ENCODE peak calls at places on chromosomes 5 and 9, in five cellular contexts. S is IMR-90, P is H1, L is K562, Z is A549. X is an unnamed sample.

GRCh38 chr9:112443200-112443599 is 43.4 kb upstream of the KIAA1958 start:
- DNase-seq in S (peak), Z (peak), P (no peak), L (no peak), X (peak)

GRCh38 chr9:82584349-82584846 is 478.5 kb downstream of the RASEF start:
- DNase-seq in L (no peak), P (no peak), Z (no peak), S (peak), X (no peak)

GRCh38 chr5:173538018-173538417 is 78.4 kb downstream of the BOD1 start:
- DNase-seq in P (no peak), L (no peak), S (no peak), Z (no peak), X (no peak)

GRCh38 chr5:16664368-16664767 is 47.6 kb upstream of the RETREG1 start:
- DNase-seq in P (no peak), Z (no peak), L (no peak), S (no peak), X (no peak)

GRCh38 chr5:181186902-181187499 is 18.0 kb downstream of the TRIM7 start:
- DNase-seq in P (no peak), Z (peak), L (no peak), S (no peak), X (no peak)

GRCh38 chr5:112697301-112697700 is 40.4 kb upstream of the APC start:
- DNase-seq in P (no peak), S (no peak), Z (no peak), L (no peak), X (no peak)

GRCh38 chr9:2621678-2622360 is at the start of gene VLDLR:
- DNase-seq in P (peak), S (peak), Z (peak), L (peak), X (no peak)

GRCh38 chr9:88011005-88011766 is 36.9 kb upstream of the CDK20 start:
- DNase-seq in S (peak), L (no peak), P (no peak), Z (peak), X (no peak)

GRCh38 chr5:140109050-140109817 is 4.7 kb upstream of the PURA start:
- DNase-seq in L (no peak), Z (no peak), P (no peak), S (peak), X (no peak)

GRCh38 chr5:90689064-90689463 is 130.5 kb downstream of the ADGRV1 start:
- DNase-seq in L (peak), P (no peak), S (no peak), Z (no peak), X (no peak)

GRCh38 chr5:150057996-150058395 is 28.4 kb downstream of the CSF1R start:
- DNase-seq in Z (no peak), S (peak), L (no peak), P (no peak), X (no peak)

GRCh38 chr9:110526426-110526825 is 53.1 kb downstream of the SVEP1 start:
- DNase-seq in L (no peak), Z (no peak), P (no peak), S (peak), X (no peak)

GRCh38 chr5:171850354-171850947 is 64.8 kb downstream of the SMIM23 start:
- DNase-seq in P (no peak), Z (peak), L (no peak), S (no peak), X (peak)

GRCh38 chr5:138037271-138037670 is 4.4 kb upstream of the FAM13B start:
- DNase-seq in P (no peak), S (no peak), Z (no peak), L (no peak), X (no peak)

GRCh38 chr5:39197556-39197955 is 21.8 kb downstream of the FYB1 start:
- DNase-seq in L (no peak), P (no peak), Z (peak), S (no peak), X (no peak)

GRCh38 chr5:154287136-154287535 is 96.6 kb downstream of the GALNT10 start:
- DNase-seq in Z (peak), P (no peak), S (peak), L (no peak), X (peak)

GRCh38 chr5:57450991-57451876 is 31.4 kb downstream of the ACTBL2 start:
- DNase-seq in S (peak), P (no peak), Z (no peak), L (no peak), X (no peak)

GRCh38 chr9:9091387-9091786 is 1291.8 kb upstream of the DMAC1 start:
- DNase-seq in L (no peak), P (no peak), S (no peak), Z (no peak), X (no peak)

GRCh38 chr9:91714020-91714721 is 235.9 kb downstream of the ROR2 start:
- DNase-seq in L (peak), Z (peak), S (peak), P (peak), X (no peak)

GRCh38 chr5:159067201-159067600 is 32.5 kb downstream of the EBF1 start:
- DNase-seq in Z (no peak), L (no peak), S (no peak), P (no peak), X (no peak)

GRCh38 chr9:93079371-93079770 is 16.6 kb upstream of the CARD19 start:
- DNase-seq in S (no peak), Z (no peak), P (no peak), L (no peak), X (no peak)

GRCh38 chr5:115132465-115132864 is 37.2 kb downstream of the TRIM36 start:
- DNase-seq in L (no peak), Z (no peak), P (no peak), S (no peak), X (no peak)
- TF ChIP-seq MAFK in L (no peak), Z (no peak), P (no peak), S (no peak), X (no peak)

GRCh38 chr9:130382086-130382485 is 62.7 kb upstream of the ASS1 start:
- DNase-seq in Z (no peak), L (no peak), S (no peak), P (peak), X (no peak)
- TF ChIP-seq MAFK in Z (no peak), L (no peak), S (no peak), P (no peak), X (no peak)

GRCh38 chr5:60102961-60103683 is 209.6 kb upstream of the PDE4D start:
- DNase-seq in S (no peak), Z (peak), P (no peak), L (no peak), X (no peak)
- TF ChIP-seq MAFK in S (no peak), Z (no peak), P (no peak), L (no peak), X (no peak)

DNA sequence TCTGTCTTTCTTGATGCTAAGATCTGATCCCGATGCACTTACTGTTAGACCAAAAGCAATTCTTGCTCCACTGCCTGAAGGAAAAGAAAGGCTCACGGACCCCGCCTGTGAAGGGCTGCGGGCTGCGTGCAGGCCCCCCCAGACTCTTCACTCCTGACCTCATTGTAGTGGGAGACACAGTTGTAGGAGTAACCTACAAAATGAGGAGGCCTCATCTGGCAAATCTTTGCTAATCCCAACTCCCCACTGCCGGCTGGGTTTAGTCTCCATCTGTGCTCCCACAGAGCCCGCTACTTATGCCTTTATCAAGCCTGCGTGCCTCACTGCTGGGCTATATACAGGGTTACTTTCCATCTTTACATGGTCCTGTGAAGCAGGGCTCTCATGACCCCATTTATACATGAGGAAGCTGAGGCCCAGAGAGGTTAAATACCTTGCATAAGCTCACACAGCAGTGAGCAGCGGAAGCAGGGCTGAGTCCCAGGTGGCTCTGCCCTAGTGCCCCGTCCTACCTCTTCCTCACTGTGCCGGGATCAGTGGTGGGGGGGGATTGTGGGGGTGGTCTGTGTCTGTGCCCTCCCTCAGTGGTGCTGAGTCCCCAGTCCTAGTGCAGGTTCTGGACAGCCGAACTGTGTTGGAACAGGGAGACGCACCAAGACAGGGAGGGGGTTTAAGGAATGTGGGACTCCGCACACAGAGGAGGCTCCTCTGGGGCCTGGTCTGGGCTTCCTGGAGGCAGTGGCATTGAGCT is 43.9 kb upstream of the RNF130 start:
- DNase-seq in P (no peak), L (no peak), Z (no peak), S (no peak), X (no peak)
- TF ChIP-seq MAFK in P (no peak), L (no peak), Z (no peak), S (no peak), X (no peak)

GRCh38 chr9:16335788-16336580 is 534.5 kb downstream of the BNC2 start:
- DNase-seq in Z (peak), L (no peak), S (peak), P (no peak), X (no peak)
- TF ChIP-seq MAFK in Z (peak), L (no peak), S (peak), P (no peak), X (no peak)

GRCh38 chr5:74318985-74319563 is 321.5 kb downstream of the ENC1 start:
- DNase-seq in P (no peak), L (no peak), Z (peak), S (peak), X (no peak)
- TF ChIP-seq MAFK in P (no peak), L (no peak), Z (no peak), S (no peak), X (no peak)

GRCh38 chr5:10406636-10407035 is 35.0 kb upstream of the ROPN1L start:
- DNase-seq in L (no peak), Z (no peak), P (no peak), S (no peak), X (no peak)
- TF ChIP-seq MAFK in L (no peak), Z (no peak), P (no peak), S (no peak), X (no peak)

GRCh38 chr5:107414802-107415201 is 255.9 kb downstream of the EFNA5 start:
- DNase-seq in S (no peak), L (no peak), Z (no peak), P (no peak), X (no peak)
- TF ChIP-seq MAFK in S (no peak), L (no peak), Z (no peak), P (no peak), X (no peak)